ENCODE peak calls at places on chromosome 19, in six cellular contexts. One of them, this sample, is unnamed.

GRCh38 chr19:6229216-6229913 is 50.4 kb downstream of the MLLT1 start:
- DNase-seq in activated CD4-positive, alpha-beta T cell treated with anti-CD3 and anti-CD28 coated beads, Interleukin-2, amount 50 U/mL, for 1 hour: no peak
- DNase-seq in T-cell: no peak
- DNase-seq in transverse colon: no peak
- DNase-seq in GM12865: no peak
- DNase-seq in EL: no peak
- DNase-seq in this sample: no peak

GRCh38 chr19:28715157-28715556 is 497.8 kb downstream of the UQCRFS1 start:
- DNase-seq in transverse colon: no peak
- DNase-seq in T-cell: no peak
- DNase-seq in EL: no peak
- DNase-seq in GM12865: no peak
- DNase-seq in activated CD4-positive, alpha-beta T cell treated with anti-CD3 and anti-CD28 coated beads, Interleukin-2, amount 50 U/mL, for 1 hour: no peak
- DNase-seq in this sample: no peak

GRCh38 chr19:10690351-10690781 is 10.9 kb upstream of the QTRT1 start:
- DNase-seq in activated CD4-positive, alpha-beta T cell treated with anti-CD3 and anti-CD28 coated beads, Interleukin-2, amount 50 U/mL, for 1 hour: no peak
- DNase-seq in T-cell: no peak
- DNase-seq in transverse colon: no peak
- DNase-seq in EL: peak; percentile 60
- DNase-seq in GM12865: no peak
- DNase-seq in this sample: no peak

GRCh38 chr19:46606681-46607440 is 5.7 kb downstream of the CALM3 start:
- DNase-seq in EL: no peak
- DNase-seq in T-cell: no peak
- DNase-seq in activated CD4-positive, alpha-beta T cell treated with anti-CD3 and anti-CD28 coated beads, Interleukin-2, amount 50 U/mL, for 1 hour: no peak
- DNase-seq in GM12865: no peak
- DNase-seq in transverse colon: peak; percentile 4
- DNase-seq in this sample: no peak

GRCh38 chr19:48608798-48609263 is 2.3 kb downstream of the SPACA4 start:
- DNase-seq in T-cell: peak; percentile 50
- DNase-seq in activated CD4-positive, alpha-beta T cell treated with anti-CD3 and anti-CD28 coated beads, Interleukin-2, amount 50 U/mL, for 1 hour: peak; percentile 49
- DNase-seq in GM12865: peak; percentile 79
- DNase-seq in transverse colon: peak; percentile 68
- DNase-seq in EL: peak; percentile 69
- DNase-seq in this sample: peak; percentile 9

GRCh38 chr19:44050740-44051653 is 839 bp upstream of the ZNF223 start:
- DNase-seq in activated CD4-positive, alpha-beta T cell treated with anti-CD3 and anti-CD28 coated beads, Interleukin-2, amount 50 U/mL, for 1 hour: peak; percentile 10
- DNase-seq in T-cell: no peak
- DNase-seq in transverse colon: peak; percentile 50
- DNase-seq in GM12865: no peak
- DNase-seq in EL: peak; percentile 6
- DNase-seq in this sample: no peak

GRCh38 chr19:6828698-6829633 is 56.5 kb downstream of the VAV1 start:
- DNase-seq in GM12865: peak; percentile 73
- DNase-seq in EL: no peak
- DNase-seq in activated CD4-positive, alpha-beta T cell treated with anti-CD3 and anti-CD28 coated beads, Interleukin-2, amount 50 U/mL, for 1 hour: peak; percentile 18
- DNase-seq in transverse colon: no peak
- DNase-seq in T-cell: peak; percentile 24
- DNase-seq in this sample: no peak

GRCh38 chr19:4715529-4716221 is 8.0 kb downstream of the DPP9 start:
- DNase-seq in T-cell: no peak
- DNase-seq in transverse colon: peak; percentile 38
- DNase-seq in EL: no peak
- DNase-seq in GM12865: no peak
- DNase-seq in activated CD4-positive, alpha-beta T cell treated with anti-CD3 and anti-CD28 coated beads, Interleukin-2, amount 50 U/mL, for 1 hour: no peak
- DNase-seq in this sample: no peak

GRCh38 chr19:16070366-16070990 is 5.8 kb upstream of the TPM4 start:
- DNase-seq in activated CD4-positive, alpha-beta T cell treated with anti-CD3 and anti-CD28 coated beads, Interleukin-2, amount 50 U/mL, for 1 hour: peak; percentile 83
- DNase-seq in EL: no peak
- DNase-seq in T-cell: peak; percentile 88
- DNase-seq in GM12865: peak; percentile 88
- DNase-seq in transverse colon: peak; percentile 96
- DNase-seq in this sample: no peak

GRCh38 chr19:17240062-17240854 is 5.5 kb downstream of the NR2F6 start:
- DNase-seq in activated CD4-positive, alpha-beta T cell treated with anti-CD3 and anti-CD28 coated beads, Interleukin-2, amount 50 U/mL, for 1 hour: no peak
- DNase-seq in GM12865: no peak
- DNase-seq in transverse colon: peak; percentile 58
- DNase-seq in T-cell: no peak
- DNase-seq in EL: no peak
- DNase-seq in this sample: no peak

GRCh38 chr19:5585461-5586299 is 17.9 kb upstream of the TINCR start:
- DNase-seq in T-cell: peak; percentile 46
- DNase-seq in EL: no peak
- DNase-seq in transverse colon: no peak
- DNase-seq in GM12865: no peak
- DNase-seq in activated CD4-positive, alpha-beta T cell treated with anti-CD3 and anti-CD28 coated beads, Interleukin-2, amount 50 U/mL, for 1 hour: peak; percentile 34
- DNase-seq in this sample: peak; percentile 8

GRCh38 chr19:2982983-2983350 is 5.6 kb downstream of the TLE6 start:
- DNase-seq in EL: peak; percentile 74
- DNase-seq in transverse colon: peak; percentile 78
- DNase-seq in GM12865: no peak
- DNase-seq in activated CD4-positive, alpha-beta T cell treated with anti-CD3 and anti-CD28 coated beads, Interleukin-2, amount 50 U/mL, for 1 hour: no peak
- DNase-seq in T-cell: no peak
- DNase-seq in this sample: peak; percentile 62

GRCh38 chr19:42985588-42985987 is 40.7 kb downstream of the PSG11 start:
- DNase-seq in activated CD4-positive, alpha-beta T cell treated with anti-CD3 and anti-CD28 coated beads, Interleukin-2, amount 50 U/mL, for 1 hour: no peak
- DNase-seq in GM12865: no peak
- DNase-seq in transverse colon: no peak
- DNase-seq in T-cell: no peak
- DNase-seq in EL: no peak
- DNase-seq in this sample: no peak

GRCh38 chr19:35268546-35269424 is at the start of gene USF2:
- DNase-seq in transverse colon: peak; percentile 80
- DNase-seq in T-cell: peak; percentile 68
- DNase-seq in GM12865: peak; percentile 87
- DNase-seq in EL: peak; percentile 65
- DNase-seq in activated CD4-positive, alpha-beta T cell treated with anti-CD3 and anti-CD28 coated beads, Interleukin-2, amount 50 U/mL, for 1 hour: peak; percentile 62
- DNase-seq in this sample: peak; percentile 56

GRCh38 chr19:8526345-8527062 is 12.5 kb upstream of the ZNF414 start:
- DNase-seq in activated CD4-positive, alpha-beta T cell treated with anti-CD3 and anti-CD28 coated beads, Interleukin-2, amount 50 U/mL, for 1 hour: no peak
- DNase-seq in T-cell: no peak
- DNase-seq in transverse colon: peak; percentile 92
- DNase-seq in GM12865: peak; percentile 83
- DNase-seq in EL: peak; percentile 93
- DNase-seq in this sample: peak; percentile 76

GRCh38 chr19:3881272-3882040 is 971 bp downstream of the ATCAY start:
- DNase-seq in EL: no peak
- DNase-seq in activated CD4-positive, alpha-beta T cell treated with anti-CD3 and anti-CD28 coated beads, Interleukin-2, amount 50 U/mL, for 1 hour: no peak
- DNase-seq in GM12865: no peak
- DNase-seq in transverse colon: no peak
- DNase-seq in T-cell: no peak
- DNase-seq in this sample: peak; percentile 16

GRCh38 chr19:55118401-55118991 is 1.1 kb upstream of the PPP1R12C start:
- DNase-seq in activated CD4-positive, alpha-beta T cell treated with anti-CD3 and anti-CD28 coated beads, Interleukin-2, amount 50 U/mL, for 1 hour: no peak
- DNase-seq in T-cell: no peak
- DNase-seq in GM12865: peak; percentile 41
- DNase-seq in EL: no peak
- DNase-seq in transverse colon: peak; percentile 35
- DNase-seq in this sample: peak; percentile 55

GRCh38 chr19:12984683-12985048 is 10.6 kb upstream of the NFIX start:
- DNase-seq in EL: no peak
- DNase-seq in transverse colon: no peak
- DNase-seq in activated CD4-positive, alpha-beta T cell treated with anti-CD3 and anti-CD28 coated beads, Interleukin-2, amount 50 U/mL, for 1 hour: no peak
- DNase-seq in T-cell: no peak
- DNase-seq in GM12865: no peak
- DNase-seq in this sample: no peak